ENCODE peak calls at places on chromosomes 12 and 14, in eight cellular contexts. One of them, this sample, is unnamed.
A peak's percentile ranks its signal among the peaks of the same experiment; 100 is the strongest.

GRCh38 chr12:65827827-65828231 is 3.5 kb downstream of the HMGA2 start:
- DNase-seq in fibroblast of gingiva: no peak
- DNase-seq in breast epithelium: no peak
- DNase-seq in NCI-H1417: no peak
- DNase-seq in NCI-H526: no peak
- DNase-seq in H4: no peak
- DNase-seq in amniotic stem cell: no peak
- DNase-seq in CMK: no peak
- DNase-seq in this sample: no peak

GRCh38 chr14:20630340-20631022 is 11.0 kb downstream of the OR6S1 start:
- DNase-seq in fibroblast of gingiva: no peak
- DNase-seq in breast epithelium: no peak
- DNase-seq in NCI-H1417: no peak
- DNase-seq in NCI-H526: no peak
- DNase-seq in H4: no peak
- DNase-seq in amniotic stem cell: no peak
- DNase-seq in CMK: no peak
- DNase-seq in this sample: no peak

GRCh38 chr14:79383031-79383430 is 828.3 kb downstream of the DIO2 start:
- DNase-seq in fibroblast of gingiva: no peak
- DNase-seq in breast epithelium: no peak
- DNase-seq in NCI-H1417: no peak
- DNase-seq in NCI-H526: no peak
- DNase-seq in H4: no peak
- DNase-seq in amniotic stem cell: no peak
- DNase-seq in CMK: no peak
- DNase-seq in this sample: no peak

GRCh38 chr14:92949496-92950192 is 26.7 kb downstream of the CHGA start:
- DNase-seq in fibroblast of gingiva: no peak
- DNase-seq in breast epithelium: no peak
- DNase-seq in NCI-H1417: no peak
- DNase-seq in NCI-H526: no peak
- DNase-seq in H4: no peak
- DNase-seq in amniotic stem cell: no peak
- DNase-seq in CMK: no peak
- DNase-seq in this sample: no peak

GRCh38 chr12:29316772-29317171 is 64.2 kb downstream of the ERGIC2 start:
- DNase-seq in fibroblast of gingiva: no peak
- DNase-seq in breast epithelium: no peak
- DNase-seq in NCI-H1417: no peak
- DNase-seq in NCI-H526: no peak
- DNase-seq in H4: peak; percentile 13
- DNase-seq in amniotic stem cell: no peak
- DNase-seq in CMK: no peak
- DNase-seq in this sample: no peak

GRCh38 chr14:105060751-105061427 is 4.3 kb downstream of the GPR132 start:
- DNase-seq in fibroblast of gingiva: no peak
- DNase-seq in breast epithelium: no peak
- DNase-seq in NCI-H1417: no peak
- DNase-seq in NCI-H526: no peak
- DNase-seq in H4: no peak
- DNase-seq in amniotic stem cell: no peak
- DNase-seq in CMK: no peak
- DNase-seq in this sample: peak; percentile 87

GRCh38 chr14:38724621-38725020 is 378.4 kb downstream of the SEC23A start:
- DNase-seq in fibroblast of gingiva: no peak
- DNase-seq in breast epithelium: no peak
- DNase-seq in NCI-H1417: no peak
- DNase-seq in NCI-H526: no peak
- DNase-seq in H4: no peak
- DNase-seq in amniotic stem cell: no peak
- DNase-seq in CMK: no peak
- DNase-seq in this sample: no peak

GRCh38 chr12:230925-231671 is 17.1 kb upstream of the SLC6A12 start:
- DNase-seq in fibroblast of gingiva: no peak
- DNase-seq in breast epithelium: peak; percentile 36
- DNase-seq in NCI-H1417: no peak
- DNase-seq in NCI-H526: no peak
- DNase-seq in H4: no peak
- DNase-seq in amniotic stem cell: no peak
- DNase-seq in CMK: no peak
- DNase-seq in this sample: no peak

GRCh38 chr14:77249286-77249685 is 21.7 kb downstream of the NGB start:
- DNase-seq in fibroblast of gingiva: no peak
- DNase-seq in breast epithelium: no peak
- DNase-seq in NCI-H1417: no peak
- DNase-seq in NCI-H526: no peak
- DNase-seq in H4: no peak
- DNase-seq in amniotic stem cell: no peak
- DNase-seq in CMK: no peak
- DNase-seq in this sample: no peak

GRCh38 chr12:88638956-88639355 is 58.7 kb upstream of the KITLG start:
- DNase-seq in fibroblast of gingiva: peak; percentile 75
- DNase-seq in breast epithelium: no peak
- DNase-seq in NCI-H1417: no peak
- DNase-seq in NCI-H526: no peak
- DNase-seq in H4: no peak
- DNase-seq in amniotic stem cell: no peak
- DNase-seq in CMK: no peak
- DNase-seq in this sample: no peak

GRCh38 chr14:76958975-76959710 is 69.4 kb downstream of the IRF2BPL start:
- DNase-seq in fibroblast of gingiva: no peak
- DNase-seq in breast epithelium: no peak
- DNase-seq in NCI-H1417: no peak
- DNase-seq in NCI-H526: no peak
- DNase-seq in H4: peak; percentile 57
- DNase-seq in amniotic stem cell: no peak
- DNase-seq in CMK: no peak
- DNase-seq in this sample: no peak

GRCh38 chr14:33943081-33943480 is 7.8 kb downstream of the EGLN3 start:
- DNase-seq in fibroblast of gingiva: no peak
- DNase-seq in breast epithelium: no peak
- DNase-seq in NCI-H1417: peak; percentile 82
- DNase-seq in NCI-H526: peak; percentile 70
- DNase-seq in H4: no peak
- DNase-seq in amniotic stem cell: no peak
- DNase-seq in CMK: no peak
- DNase-seq in this sample: no peak

GRCh38 chr14:30295980-30296379 is 263.0 kb upstream of the G2E3 start:
- DNase-seq in fibroblast of gingiva: no peak
- DNase-seq in breast epithelium: no peak
- DNase-seq in NCI-H1417: peak; percentile 67
- DNase-seq in NCI-H526: no peak
- DNase-seq in H4: no peak
- DNase-seq in amniotic stem cell: no peak
- DNase-seq in CMK: no peak
- DNase-seq in this sample: no peak

GRCh38 chr12:25200703-25201102 is 5.7 kb downstream of the ETFRF1 start:
- DNase-seq in fibroblast of gingiva: peak; percentile 49
- DNase-seq in breast epithelium: no peak
- DNase-seq in NCI-H1417: no peak
- DNase-seq in NCI-H526: no peak
- DNase-seq in H4: no peak
- DNase-seq in amniotic stem cell: no peak
- DNase-seq in CMK: no peak
- DNase-seq in this sample: no peak

GRCh38 chr14:74085047-74085637 is 386 bp downstream of the LIN52 start:
- DNase-seq in fibroblast of gingiva: peak; percentile 13
- DNase-seq in breast epithelium: no peak
- DNase-seq in NCI-H1417: no peak
- DNase-seq in NCI-H526: no peak
- DNase-seq in H4: peak; percentile 8
- DNase-seq in amniotic stem cell: peak; percentile 9
- DNase-seq in CMK: no peak
- DNase-seq in this sample: no peak

GRCh38 chr12:58532855-58533608 is 387.3 kb downstream of the LRIG3 start:
- DNase-seq in fibroblast of gingiva: no peak
- DNase-seq in breast epithelium: no peak
- DNase-seq in NCI-H1417: no peak
- DNase-seq in NCI-H526: no peak
- DNase-seq in H4: no peak
- DNase-seq in amniotic stem cell: no peak
- DNase-seq in CMK: no peak
- DNase-seq in this sample: no peak

GRCh38 chr12:130656411-130656810 is 59.7 kb downstream of the RIMBP2 start:
- DNase-seq in fibroblast of gingiva: no peak
- DNase-seq in breast epithelium: no peak
- DNase-seq in NCI-H1417: no peak
- DNase-seq in NCI-H526: no peak
- DNase-seq in H4: no peak
- DNase-seq in amniotic stem cell: no peak
- DNase-seq in CMK: no peak
- DNase-seq in this sample: no peak

GRCh38 chr12:16325426-16325825 is 22.0 kb upstream of the MGST1 start:
- DNase-seq in fibroblast of gingiva: no peak
- DNase-seq in breast epithelium: no peak
- DNase-seq in NCI-H1417: peak; percentile 15
- DNase-seq in NCI-H526: no peak
- DNase-seq in H4: no peak
- DNase-seq in amniotic stem cell: no peak
- DNase-seq in CMK: no peak
- DNase-seq in this sample: no peak

GRCh38 chr12:103503546-103504480 is 8.0 kb upstream of the C12orf42 start:
- DNase-seq in fibroblast of gingiva: no peak
- DNase-seq in breast epithelium: no peak
- DNase-seq in NCI-H1417: peak; percentile 47
- DNase-seq in NCI-H526: no peak
- DNase-seq in H4: no peak
- DNase-seq in amniotic stem cell: no peak
- DNase-seq in CMK: peak; percentile 11
- DNase-seq in this sample: no peak

GRCh38 chr12:55258288-55258687 is 13.9 kb downstream of the OR6C74 start:
- DNase-seq in fibroblast of gingiva: no peak
- DNase-seq in breast epithelium: no peak
- DNase-seq in NCI-H1417: no peak
- DNase-seq in NCI-H526: no peak
- DNase-seq in H4: no peak
- DNase-seq in amniotic stem cell: no peak
- DNase-seq in CMK: no peak
- DNase-seq in this sample: no peak

GRCh38 chr14:69951935-69952334 is 72.7 kb downstream of the SMOC1 start:
- DNase-seq in fibroblast of gingiva: no peak
- DNase-seq in breast epithelium: no peak
- DNase-seq in NCI-H1417: no peak
- DNase-seq in NCI-H526: no peak
- DNase-seq in H4: no peak
- DNase-seq in amniotic stem cell: no peak
- DNase-seq in CMK: no peak
- DNase-seq in this sample: no peak

GRCh38 chr14:75986439-75986765 is 839 bp downstream of the IFT43 start:
- DNase-seq in fibroblast of gingiva: no peak
- DNase-seq in breast epithelium: no peak
- DNase-seq in NCI-H1417: no peak
- DNase-seq in NCI-H526: no peak
- DNase-seq in H4: no peak
- DNase-seq in amniotic stem cell: no peak
- DNase-seq in CMK: no peak
- DNase-seq in this sample: no peak

GRCh38 chr12:59055204-59055839 is 135.0 kb upstream of the LRIG3 start:
- DNase-seq in fibroblast of gingiva: peak; percentile 53
- DNase-seq in breast epithelium: no peak
- DNase-seq in NCI-H1417: no peak
- DNase-seq in NCI-H526: no peak
- DNase-seq in H4: peak; percentile 78
- DNase-seq in amniotic stem cell: peak; percentile 12
- DNase-seq in CMK: no peak
- DNase-seq in this sample: no peak

GRCh38 chr14:74574092-74574438 is 38.0 kb downstream of the LTBP2 start:
- DNase-seq in fibroblast of gingiva: no peak
- DNase-seq in breast epithelium: no peak
- DNase-seq in NCI-H1417: no peak
- DNase-seq in NCI-H526: no peak
- DNase-seq in H4: peak; percentile 43
- DNase-seq in amniotic stem cell: no peak
- DNase-seq in CMK: no peak
- DNase-seq in this sample: no peak

GRCh38 chr14:90700928-90701776 is 115.1 kb downstream of the TTC7B start:
- DNase-seq in fibroblast of gingiva: no peak
- DNase-seq in breast epithelium: no peak
- DNase-seq in NCI-H1417: no peak
- DNase-seq in NCI-H526: no peak
- DNase-seq in H4: no peak
- DNase-seq in amniotic stem cell: no peak
- DNase-seq in CMK: no peak
- DNase-seq in this sample: no peak

GRCh38 chr14:22542360-22542759 is 46.7 kb downstream of the DAD1 start:
- DNase-seq in fibroblast of gingiva: no peak
- DNase-seq in breast epithelium: no peak
- DNase-seq in NCI-H1417: no peak
- DNase-seq in NCI-H526: no peak
- DNase-seq in H4: no peak
- DNase-seq in amniotic stem cell: no peak
- DNase-seq in CMK: no peak
- DNase-seq in this sample: no peak

GRCh38 chr12:56778756-56779155 is 15.6 kb downstream of the HSD17B6 start:
- DNase-seq in fibroblast of gingiva: no peak
- DNase-seq in breast epithelium: no peak
- DNase-seq in NCI-H1417: no peak
- DNase-seq in NCI-H526: no peak
- DNase-seq in H4: no peak
- DNase-seq in amniotic stem cell: no peak
- DNase-seq in CMK: no peak
- DNase-seq in this sample: no peak